ENCODE peak calls at places on chromosomes 5 and 9, in nine cellular contexts. R, P, W, Y, K, D, E, A and Q are unnamed samples.
A peak's percentile ranks its signal among the peaks of the same experiment; 100 is the strongest.

GRCh38 chr9:17402309-17402708 is 176.6 kb upstream of the SH3GL2 start:
- DNase-seq in R (peak; percentile 19), P (no peak), W (no peak), Y (peak; percentile 22), K (no peak), D (no peak), E (peak; percentile 19), A (no peak), Q (no peak)

GRCh38 chr9:72894342-72894741 is 58.5 kb downstream of the ALDH1A1 start:
- DNase-seq in R (no peak), P (no peak), W (no peak), Y (peak; percentile 64), K (no peak), D (no peak), E (no peak), A (no peak), Q (no peak)

GRCh38 chr5:177469061-177469628 is 4.3 kb downstream of the DBN1 start:
- DNase-seq in R (no peak), P (peak; percentile 68), W (no peak), Y (peak; percentile 24), K (peak; percentile 81), D (no peak), E (no peak), A (peak; percentile 81), Q (no peak)

GRCh38 chr9:132745911-132746709 is 75.8 kb downstream of the GTF3C4 start:
- DNase-seq in R (no peak), P (no peak), W (no peak), Y (no peak), K (no peak), D (no peak), E (no peak), A (no peak), Q (no peak)

GRCh38 chr5:3891118-3891517 is 295.5 kb downstream of the IRX1 start:
- DNase-seq in R (no peak), P (no peak), W (no peak), Y (no peak), K (no peak), D (no peak), E (no peak), A (peak; percentile 41), Q (no peak)

GRCh38 chr5:73204302-73204701 is 31.3 kb downstream of the TMEM174 start:
- DNase-seq in R (no peak), P (no peak), W (no peak), Y (no peak), K (no peak), D (peak; percentile 49), E (no peak), A (no peak), Q (no peak)

GRCh38 chr9:93009337-93010015 is 49.0 kb upstream of the SUSD3 start:
- DNase-seq in R (no peak), P (no peak), W (no peak), Y (no peak), K (no peak), D (no peak), E (no peak), A (peak; percentile 20), Q (no peak)

GRCh38 chr5:34009610-34010009 is 1.8 kb upstream of the AMACR start:
- DNase-seq in R (no peak), P (no peak), W (no peak), Y (no peak), K (no peak), D (no peak), E (no peak), A (no peak), Q (no peak)

GRCh38 chr5:32428426-32428825 is 16.1 kb downstream of the ZFR start:
- DNase-seq in R (no peak), P (no peak), W (no peak), Y (no peak), K (no peak), D (no peak), E (no peak), A (no peak), Q (no peak)

GRCh38 chr9:135476981-135477380 is 2.6 kb upstream of the PPP1R26 start:
- DNase-seq in R (peak; percentile 17), P (no peak), W (no peak), Y (peak; percentile 79), K (no peak), D (no peak), E (no peak), A (no peak), Q (no peak)

GRCh38 chr9:135473972-135474543 is 5.5 kb upstream of the PPP1R26 start:
- DNase-seq in R (no peak), P (no peak), W (no peak), Y (no peak), K (no peak), D (no peak), E (no peak), A (peak; percentile 25), Q (no peak)

GRCh38 chr9:135471751-135472640 is 7.6 kb upstream of the PPP1R26 start:
- DNase-seq in R (no peak), P (peak; percentile 50), W (no peak), Y (no peak), K (no peak), D (no peak), E (no peak), A (peak; percentile 53), Q (no peak)

GRCh38 chr9:135476561-135476960 is 3.0 kb upstream of the PPP1R26 start:
- DNase-seq in R (no peak), P (no peak), W (no peak), Y (no peak), K (no peak), D (no peak), E (no peak), A (no peak), Q (no peak)

GRCh38 chr9:135474915-135475314 is 4.7 kb upstream of the PPP1R26 start:
- DNase-seq in R (peak; percentile 21), P (peak; percentile 83), W (no peak), Y (no peak), K (peak; percentile 82), D (no peak), E (peak; percentile 60), A (peak; percentile 76), Q (peak; percentile 75)
- TF ChIP-seq CTCF in R (peak; percentile 40), P (peak; percentile 68), W (no peak), Y (peak; percentile 13), K (peak; percentile 47), D (no peak), E (peak; percentile 46), A (peak; percentile 84), Q (peak; percentile 41)

DNA sequence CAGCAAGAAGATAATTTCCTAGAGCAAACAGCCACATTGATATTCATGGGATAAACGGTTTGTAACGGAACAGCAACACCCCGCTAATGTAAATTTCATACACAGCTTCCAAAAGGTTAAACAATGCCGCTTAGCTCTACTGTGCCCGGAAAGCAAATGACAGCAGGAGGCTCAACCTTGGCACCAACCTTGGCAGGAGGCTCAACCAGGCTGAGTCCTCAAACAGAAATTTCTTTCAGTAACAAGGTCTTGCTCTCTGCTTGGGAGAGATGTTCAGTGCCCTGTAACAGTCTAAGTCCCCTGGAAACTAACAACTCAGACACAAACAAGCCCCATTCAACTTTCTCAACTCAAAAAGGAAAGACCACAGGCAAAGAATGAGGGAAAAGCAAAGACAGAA is 11.1 kb upstream of the PPP1R2B start:
- DNase-seq in R (no peak), P (no peak), W (no peak), Y (no peak), K (no peak), D (no peak), E (no peak), A (no peak), Q (no peak)
- TF ChIP-seq CTCF in R (no peak), P (no peak), W (no peak), Y (no peak), K (no peak), D (no peak), E (no peak), A (no peak), Q (no peak)

GRCh38 chr5:141127305-141127704 is 5.7 kb downstream of the PCDHB4 start:
- DNase-seq in R (no peak), P (no peak), W (no peak), Y (no peak), K (no peak), D (no peak), E (no peak), A (no peak), Q (no peak)

GRCh38 chr5:141121985-141122384 is 367 bp downstream of the PCDHB4 start:
- DNase-seq in R (no peak), P (no peak), W (no peak), Y (no peak), K (no peak), D (peak; percentile 15), E (no peak), A (peak; percentile 28), Q (no peak)

DNA sequence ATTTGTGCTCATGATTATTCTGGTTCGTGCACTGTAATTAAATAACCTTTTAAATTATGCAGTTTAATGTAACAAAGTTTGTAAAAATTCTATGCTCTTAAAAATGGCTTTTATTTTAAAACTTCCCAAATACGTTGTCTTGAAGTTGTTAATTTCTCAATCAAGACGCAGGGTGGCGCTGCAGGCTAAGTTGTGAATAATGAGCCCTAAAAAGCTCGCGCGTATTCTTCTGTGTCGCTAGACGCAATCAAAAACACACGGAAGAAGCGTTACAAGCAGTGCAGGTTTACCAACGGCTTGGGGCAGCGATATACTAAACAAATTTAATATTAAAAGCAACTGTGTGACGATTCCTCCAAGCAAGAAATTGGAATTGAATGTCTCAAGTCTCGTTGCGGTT is at the start of gene PCDHB4:
- DNase-seq in R (peak; percentile 5), P (no peak), W (no peak), Y (no peak), K (no peak), D (peak; percentile 72), E (peak; percentile 10), A (peak; percentile 51), Q (no peak)
- TF ChIP-seq CTCF in R (peak; percentile 37), P (peak; percentile 37), W (no peak), Y (peak; percentile 17), K (peak; percentile 58), D (peak; percentile 50), E (no peak), A (peak; percentile 84), Q (no peak)

GRCh38 chr9:114100536-114100935 is 1.4 kb upstream of the KIF12 start:
- DNase-seq in R (no peak), P (no peak), W (no peak), Y (no peak), K (no peak), D (no peak), E (no peak), A (no peak), Q (no peak)
- TF ChIP-seq CTCF in R (no peak), P (no peak), W (no peak), Y (no peak), K (no peak), D (no peak), E (no peak), A (no peak), Q (no peak)

DNA sequence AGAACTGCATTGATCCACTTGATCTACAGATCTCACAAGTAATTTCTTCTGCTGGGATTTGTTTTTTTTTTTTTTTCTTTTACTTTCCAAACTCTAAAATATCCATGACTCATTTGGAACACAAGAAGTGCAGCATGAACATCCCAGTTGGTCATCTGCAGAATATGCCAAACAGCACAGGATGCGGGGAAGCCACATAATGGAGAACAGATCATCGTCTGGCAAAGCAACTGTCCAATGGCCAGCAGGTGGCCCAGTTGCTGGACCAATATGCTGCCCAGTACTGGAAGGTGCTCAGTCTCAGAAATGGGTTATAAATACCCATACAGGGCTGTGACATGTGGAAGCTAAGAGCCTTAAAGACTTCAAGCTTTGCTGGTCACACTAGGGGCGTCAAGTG is 221.3 kb upstream of the TAS2R1 start:
- DNase-seq in R (no peak), P (no peak), W (no peak), Y (peak; percentile 96), K (peak; percentile 56), D (peak; percentile 3), E (peak; percentile 18), A (no peak), Q (no peak)
- TF ChIP-seq CTCF in R (peak; percentile 46), P (no peak), W (no peak), Y (peak; percentile 51), K (peak; percentile 48), D (no peak), E (peak; percentile 17), A (no peak), Q (no peak)